ENCODE peak calls at places on chromosomes 5 and 9, in five cellular contexts. Q is activated CD8-positive, alpha-beta memory T cell treated with anti-CD3 and anti-CD28 coated beads for 24 hours; D is hippocampal formation; C is psoas muscle; S is naive B cell. A is an unnamed sample.

GRCh38 chr5:124126504-124127240 is 614.7 kb downstream of the CSNK1G3 start:
- DNase-seq in C (no peak), D (no peak), S (no peak), Q (no peak), A (no peak)

GRCh38 chr5:146732966-146733365 is 145.6 kb downstream of the PPP2R2B start:
- DNase-seq in C (no peak), S (no peak), Q (no peak), D (no peak), A (no peak)

GRCh38 chr5:88452820-88453219 is 184.2 kb upstream of the TMEM161B start:
- DNase-seq in C (no peak), D (no peak), Q (no peak), S (no peak), A (no peak)

GRCh38 chr5:68295772-68296171 is 80.2 kb downstream of the PIK3R1 start:
- DNase-seq in Q (no peak), D (no peak), S (no peak), C (no peak), A (no peak)

GRCh38 chr9:87113892-87114291 is 166.6 kb upstream of the GAS1 start:
- DNase-seq in Q (no peak), C (no peak), S (no peak), D (no peak), A (no peak)

GRCh38 chr9:113558632-113559502 is 95.3 kb downstream of the RGS3 start:
- DNase-seq in S (no peak), Q (no peak), D (no peak), C (peak; percentile 83), A (peak; percentile 93)

GRCh38 chr5:135031146-135031812 is 2.7 kb downstream of the PITX1 start:
- DNase-seq in C (peak; percentile 63), S (no peak), D (no peak), Q (no peak), A (no peak)

GRCh38 chr5:88660947-88661869 is 221.8 kb downstream of the MEF2C start:
- DNase-seq in S (no peak), C (peak; percentile 62), Q (no peak), D (peak; percentile 95), A (no peak)

GRCh38 chr5:116864157-116864837 is 289.7 kb upstream of the SEMA6A start:
- DNase-seq in D (peak; percentile 27), Q (no peak), C (no peak), S (no peak), A (no peak)

GRCh38 chr5:153350192-153350883 is 140.1 kb upstream of the GRIA1 start:
- DNase-seq in Q (no peak), D (no peak), S (no peak), C (no peak), A (no peak)

GRCh38 chr5:179747815-179748214 is 15.2 kb downstream of the MAML1 start:
- DNase-seq in S (no peak), D (no peak), C (no peak), Q (no peak), A (no peak)

GRCh38 chr5:2303391-2304100 is 420.8 kb upstream of the IRX4 start:
- DNase-seq in D (no peak), Q (no peak), C (no peak), S (no peak), A (no peak)

GRCh38 chr9:33159760-33160127 is 7.4 kb downstream of the B4GALT1 start:
- DNase-seq in D (peak; percentile 25), S (peak; percentile 72), Q (peak; percentile 82), C (peak; percentile 72), A (no peak)

GRCh38 chr5:173969167-173970049 is 19.6 kb upstream of the C5orf47 start:
- DNase-seq in C (peak; percentile 82), S (no peak), Q (no peak), D (no peak), A (no peak)

GRCh38 chr9:78236511-78236950 is 656 bp downstream of the CEP78 start:
- DNase-seq in C (no peak), Q (no peak), D (no peak), S (no peak), A (no peak)

GRCh38 chr9:37302277-37302676 is 120.2 kb upstream of the GRHPR start:
- DNase-seq in Q (no peak), S (peak; percentile 84), D (no peak), C (no peak), A (no peak)

GRCh38 chr5:113387844-113388243 is 46.9 kb downstream of the TSSK1B start:
- DNase-seq in Q (no peak), C (no peak), S (no peak), D (no peak), A (no peak)

GRCh38 chr9:136784249-136784996 is 6.7 kb upstream of the TMEM141 start:
- DNase-seq in D (no peak), C (no peak), S (no peak), Q (no peak), A (no peak)

GRCh38 chr5:124963236-124963929 is 216.9 kb upstream of the ZNF608 start:
- DNase-seq in S (no peak), Q (no peak), C (no peak), D (no peak), A (no peak)

GRCh38 chr5:76305264-76305663 is 97.8 kb upstream of the IQGAP2 start:
- DNase-seq in S (no peak), Q (no peak), D (no peak), C (no peak), A (no peak)

GRCh38 chr9:116223926-116224325 is 70.3 kb downstream of the PAPPA start:
- DNase-seq in S (no peak), D (no peak), Q (no peak), C (no peak), A (no peak)

GRCh38 chr5:129459485-129460120 is 495 bp upstream of the ADAMTS19 start:
- DNase-seq in C (peak; percentile 50), Q (no peak), S (no peak), D (no peak), A (no peak)

GRCh38 chr9:36840895-36841536 is 193.1 kb downstream of the PAX5 start:
- DNase-seq in C (peak; percentile 8), D (no peak), S (no peak), Q (no peak), A (no peak)

GRCh38 chr5:59231221-59231931 is 648.5 kb downstream of the RAB3C start:
- DNase-seq in S (no peak), Q (no peak), C (no peak), D (no peak), A (no peak)

GRCh38 chr9:99971410-99971809 is 65.0 kb downstream of the STX17 start:
- DNase-seq in S (no peak), Q (no peak), C (no peak), D (no peak), A (no peak)

GRCh38 chr5:136308396-136308795 is 56.9 kb downstream of the TRPC7 start:
- DNase-seq in C (no peak), D (no peak), Q (no peak), S (no peak), A (no peak)

GRCh38 chr5:116788851-116789403 is 214.3 kb upstream of the SEMA6A start:
- DNase-seq in D (no peak), C (no peak), S (no peak), Q (no peak), A (no peak)

GRCh38 chr5:94498199-94498598 is 120.2 kb downstream of the KIAA0825 start:
- DNase-seq in D (no peak), S (no peak), C (no peak), Q (no peak), A (no peak)

GRCh38 chr5:13943691-13944090 is 797 bp downstream of the DNAH5 start:
- DNase-seq in Q (no peak), D (peak; percentile 27), S (no peak), C (no peak), A (no peak)

A was measured in mesenteric fat pad.